ENCODE peak calls at places on chromosomes 13 and 19, in four cellular contexts. X, Y, K and B are unnamed samples.

GRCh38 chr19:13831560-13832056 is 36.4 kb downstream of the ZSWIM4 start:
- DNase-seq in Y (no peak), K (no peak), X (no peak), B (no peak)

GRCh38 chr13:33514362-33514761 is 228.8 kb upstream of the STARD13 start:
- DNase-seq in X (no peak), Y (no peak), K (no peak), B (no peak)

GRCh38 chr13:98466634-98467236 is 110.2 kb downstream of the STK24 start:
- DNase-seq in K (no peak), X (peak; percentile 54), Y (no peak), B (peak; percentile 46)

GRCh38 chr13:110542311-110542796 is 19.2 kb downstream of the RAB20 start:
- DNase-seq in K (no peak), Y (no peak), X (no peak), B (no peak)

GRCh38 chr19:4597975-4598671 is 38.6 kb upstream of the SEMA6B start:
- DNase-seq in X (peak; percentile 28), Y (no peak), K (no peak), B (peak; percentile 53)

GRCh38 chr13:21364357-21364756 is 94.7 kb downstream of the ZDHHC20 start:
- DNase-seq in K (no peak), Y (no peak), X (no peak), B (no peak)

GRCh38 chr19:48660854-48661731 is 11.7 kb downstream of the NTN5 start:
- DNase-seq in X (peak; percentile 87), K (no peak), Y (peak; percentile 91), B (peak; percentile 66)

GRCh38 chr19:16600824-16601223 is 27.2 kb downstream of the MED26 start:
- DNase-seq in Y (no peak), X (no peak), K (no peak), B (no peak)

GRCh38 chr19:5013761-5014160 is 44.8 kb downstream of the KDM4B start:
- DNase-seq in Y (no peak), K (no peak), X (no peak), B (no peak)

GRCh38 chr13:98775844-98776598 is 23.5 kb upstream of the SLC15A1 start:
- DNase-seq in X (no peak), Y (peak; percentile 47), K (no peak), B (peak; percentile 40)

GRCh38 chr13:48356750-48357149 is 53.2 kb downstream of the RB1 start:
- DNase-seq in X (no peak), K (no peak), Y (no peak), B (no peak)

GRCh38 chr13:100363351-100363750 is 225.2 kb downstream of the GGACT start:
- DNase-seq in X (no peak), K (no peak), Y (no peak), B (peak; percentile 65)

GRCh38 chr19:8373867-8374813 is 10.2 kb downstream of the ANGPTL4 start:
- DNase-seq in K (no peak), X (peak; percentile 95), Y (no peak), B (no peak)

GRCh38 chr19:2167896-2168618 is 4.3 kb downstream of the DOT1L start:
- DNase-seq in Y (no peak), K (no peak), X (peak; percentile 51), B (peak; percentile 42)

GRCh38 chr13:51291341-51291740 is 48.1 kb upstream of the SERPINE3 start:
- DNase-seq in X (no peak), Y (no peak), K (no peak), B (no peak)

GRCh38 chr13:95858286-95859075 is 181.5 kb downstream of the DNAJC3 start:
- DNase-seq in Y (no peak), K (no peak), X (no peak), B (peak; percentile 45)

GRCh38 chr13:43057653-43058317 is 34.4 kb downstream of the DNAJC15 start:
- DNase-seq in X (no peak), Y (no peak), K (no peak), B (no peak)

GRCh38 chr19:15374796-15375440 is 4.7 kb downstream of the AKAP8 start:
- DNase-seq in Y (no peak), K (no peak), X (no peak), B (no peak)

GRCh38 chr19:6503407-6504201 is 1.5 kb upstream of the TUBB4A start:
- DNase-seq in X (no peak), K (no peak), Y (no peak), B (no peak)

GRCh38 chr13:22961835-22962537 is 218.8 kb upstream of the SGCG start:
- DNase-seq in X (no peak), Y (no peak), K (peak; percentile 81), B (no peak)

GRCh38 chr19:54470991-54471782 is 1.9 kb downstream of the CDC42EP5 start:
- DNase-seq in X (peak; percentile 70), K (no peak), Y (no peak), B (peak; percentile 30)

GRCh38 chr19:51448011-51448744 is 10.1 kb downstream of the SIGLEC8 start:
- DNase-seq in Y (no peak), X (no peak), K (peak; percentile 73), B (no peak)

GRCh38 chr19:40750285-40751064 is at the start of gene ACTMAP:
- DNase-seq in X (peak; percentile 99), K (peak; percentile 100), Y (peak; percentile 99), B (peak; percentile 100)

GRCh38 chr13:39023761-39024160 is 14.1 kb downstream of the PROSER1 start:
- DNase-seq in X (no peak), Y (no peak), K (no peak), B (peak; percentile 7)

GRCh38 chr19:41937976-41938375 is 9.7 kb upstream of the ERFL start:
- DNase-seq in K (no peak), Y (no peak), X (no peak), B (no peak)

GRCh38 chr19:34618410-34618809 is 58.5 kb downstream of the SCGB2B2 start:
- DNase-seq in Y (no peak), X (no peak), K (no peak), B (no peak)

GRCh38 chr13:49444517-49445395 is 682 bp downstream of the SETDB2 start:
- DNase-seq in Y (peak; percentile 24), K (no peak), X (peak; percentile 31), B (peak; percentile 71)

GRCh38 chr19:996051-996838 is 4.0 kb upstream of the GRIN3B start:
- DNase-seq in Y (no peak), K (no peak), X (peak; percentile 61), B (peak; percentile 57)

GRCh38 chr13:48944221-48944620 is 31.5 kb upstream of the FNDC3A start:
- DNase-seq in K (no peak), X (no peak), Y (no peak), B (peak; percentile 18)

GRCh38 chr13:21813110-21813509 is 142.2 kb downstream of the FGF9 start:
- DNase-seq in X (no peak), Y (no peak), K (no peak), B (no peak)

GRCh38 chr19:10004617-10005016 is 5.7 kb downstream of the COL5A3 start:
- DNase-seq in Y (no peak), X (no peak), K (no peak), B (no peak)

GRCh38 chr19:3243851-3244700 is 19.6 kb downstream of the CELF5 start:
- DNase-seq in X (no peak), K (no peak), Y (no peak), B (peak; percentile 70)

GRCh38 chr13:104315606-104316005 is 1249.4 kb upstream of the SLC10A2 start:
- DNase-seq in X (no peak), K (no peak), Y (peak; percentile 38), B (peak; percentile 79)

GRCh38 chr13:102707465-102707864 is 12.6 kb upstream of the METTL21C start:
- DNase-seq in X (no peak), Y (peak; percentile 71), K (no peak), B (peak; percentile 84)

GRCh38 chr13:98517576-98518310 is 59.2 kb downstream of the STK24 start:
- DNase-seq in Y (no peak), K (no peak), X (no peak), B (no peak)

GRCh38 chr13:30097089-30097488 is 210.3 kb downstream of the KATNAL1 start:
- DNase-seq in X (no peak), K (no peak), Y (no peak), B (no peak)

GRCh38 chr13:26133286-26133685 is 81.5 kb upstream of the SHISA2 start:
- DNase-seq in X (no peak), Y (no peak), K (no peak), B (no peak)